ENCODE peak calls at places on chromosomes 1 and 21, in eight cellular contexts. D is Calu3, L is AG10803, Z is tibial artery, K is PC-3, E is fibroblast of mammary gland, P is dorsolateral prefrontal cortex, C is WERI-Rb-1. H is an unnamed sample.

GRCh38 chr1:34474566-34474965 is 280.3 kb upstream of the GJB5 start:
- DNase-seq in P (no peak), L (no peak), D (no peak), Z (no peak), K (no peak), E (no peak), C (no peak), H (no peak)

GRCh38 chr21:41957991-41958766 is 4.4 kb upstream of the C2CD2 start:
- DNase-seq in K (peak; percentile 99), P (peak; percentile 47), E (peak; percentile 98), Z (peak; percentile 89), C (peak; percentile 30), L (peak; percentile 90), D (peak; percentile 71), H (no peak)

GRCh38 chr1:21084111-21084510 is 92.6 kb downstream of the EIF4G3 start:
- DNase-seq in Z (no peak), P (no peak), C (peak; percentile 13), L (no peak), E (peak; percentile 14), D (no peak), K (no peak), H (no peak)

GRCh38 chr21:45254557-45254930 is 33.2 kb downstream of the POFUT2 start:
- DNase-seq in K (no peak), P (no peak), C (no peak), E (no peak), D (no peak), Z (no peak), L (no peak), H (no peak)

GRCh38 chr1:213051881-213052202 is 801 bp downstream of the RPS6KC1 start:
- DNase-seq in D (no peak), K (no peak), L (no peak), P (no peak), Z (no peak), C (no peak), E (no peak), H (no peak)

GRCh38 chr1:102872526-102872925 is 235.8 kb downstream of the COL11A1 start:
- DNase-seq in L (no peak), Z (no peak), D (no peak), E (no peak), C (no peak), P (no peak), K (no peak), H (no peak)

GRCh38 chr1:109116286-109116685 is 2.4 kb downstream of the ELAPOR1 start:
- DNase-seq in K (no peak), D (no peak), C (no peak), E (no peak), L (no peak), P (no peak), Z (no peak), H (no peak)

GRCh38 chr1:90821152-90821792 is 104.2 kb upstream of the BARHL2 start:
- DNase-seq in K (no peak), L (no peak), Z (no peak), D (peak; percentile 9), E (peak; percentile 38), P (no peak), C (no peak), H (no peak)

GRCh38 chr1:16073490-16074104 is at the start of gene FAM131C:
- DNase-seq in D (peak; percentile 51), K (peak; percentile 54), L (no peak), Z (no peak), C (no peak), P (no peak), E (no peak), H (no peak)

GRCh38 chr1:201640624-201641023 is 101.7 kb downstream of the NAV1 start:
- DNase-seq in D (no peak), L (peak; percentile 98), K (no peak), Z (no peak), C (no peak), P (no peak), E (peak; percentile 98), H (no peak)

GRCh38 chr1:1229770-1230169 is 2.0 kb downstream of the SDF4 start:
- DNase-seq in C (no peak), D (no peak), L (no peak), E (no peak), K (no peak), P (no peak), Z (no peak), H (no peak)

GRCh38 chr1:1232224-1232800 is at the start of gene B3GALT6:
- DNase-seq in L (no peak), Z (no peak), C (no peak), P (peak; percentile 14), K (no peak), E (no peak), D (no peak), H (no peak)

GRCh38 chr1:1228596-1229321 is 3.0 kb downstream of the SDF4 start:
- DNase-seq in L (no peak), K (no peak), C (no peak), P (no peak), D (no peak), E (no peak), Z (no peak), H (no peak)

GRCh38 chr1:1231400-1232223 is at the start of gene SDF4:
- DNase-seq in D (peak; percentile 94), K (peak; percentile 99), E (peak; percentile 94), L (peak; percentile 96), P (peak; percentile 94), C (peak; percentile 96), Z (peak; percentile 97), H (peak; percentile 97)

DNA sequence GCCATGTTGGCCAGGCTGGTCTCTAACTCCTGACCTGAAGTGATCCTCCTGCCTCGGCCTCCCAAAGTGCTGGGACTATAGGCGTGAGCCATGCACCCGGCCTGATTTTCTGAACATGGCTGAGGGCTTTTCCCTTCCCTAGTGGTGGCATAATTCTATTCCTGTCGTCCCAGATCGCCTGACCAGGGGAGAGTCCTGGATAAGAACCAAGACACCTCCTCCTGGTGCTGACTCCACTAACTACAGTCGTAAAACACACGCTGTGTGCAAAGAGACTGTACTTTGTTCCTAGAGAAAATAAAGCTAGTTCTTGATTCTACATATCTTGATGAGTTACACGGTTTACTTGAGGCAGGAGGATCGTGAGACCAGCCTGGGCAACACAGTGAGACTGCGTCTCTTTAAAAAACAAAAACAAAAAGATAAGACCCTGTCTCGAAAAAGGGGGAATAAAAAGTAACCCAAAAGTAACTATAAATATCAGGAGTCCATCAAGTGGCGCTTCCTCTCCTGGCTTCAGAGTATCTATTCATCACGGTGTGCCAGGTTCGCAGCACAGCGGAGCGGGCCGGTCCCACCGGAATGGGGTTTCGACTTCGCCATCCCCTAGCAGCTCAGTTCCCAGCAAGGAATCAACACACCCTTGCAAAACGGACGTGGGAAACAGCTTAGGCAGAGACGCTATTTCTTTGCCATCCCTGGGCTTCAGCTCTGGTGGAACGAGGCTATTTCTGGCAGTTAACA is 973 bp downstream of the SDF4 start:
- DNase-seq in E (peak; percentile 86), K (peak; percentile 81), L (peak; percentile 73), P (no peak), C (no peak), D (no peak), Z (no peak), H (no peak)
- TF ChIP-seq CTCF in E (peak; percentile 48), K (peak; percentile 55), L (peak; percentile 48), P (no peak), C (no peak), D (no peak), Z (no peak), H (peak; percentile 47)

DNA sequence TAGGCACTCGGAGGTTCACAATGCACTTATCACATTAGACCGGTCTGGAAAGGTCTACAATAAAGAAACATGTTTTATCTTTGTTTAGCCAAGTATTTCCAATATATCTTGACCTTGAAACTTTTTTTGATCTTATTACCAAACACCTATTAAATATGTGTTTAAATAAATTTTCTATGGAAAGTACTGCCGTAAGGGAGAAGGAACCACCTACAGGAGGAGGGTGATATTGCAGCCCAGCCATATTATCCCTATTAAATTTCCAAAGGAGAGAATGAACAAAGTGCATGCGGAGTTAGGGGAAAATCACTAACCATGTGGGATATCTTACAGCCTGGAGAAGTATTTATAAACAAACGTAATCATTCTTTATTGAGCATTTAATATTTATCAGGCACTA is 14.5 kb downstream of the BRINP2 start:
- DNase-seq in D (peak; percentile 36), L (no peak), K (peak; percentile 52), Z (no peak), C (peak; percentile 33), P (no peak), E (peak; percentile 26), H (no peak)
- TF ChIP-seq CTCF in D (peak; percentile 40), L (peak; percentile 53), K (peak; percentile 64), Z (no peak), C (peak; percentile 47), P (peak; percentile 37), E (peak; percentile 66), H (peak; percentile 73)

DNA sequence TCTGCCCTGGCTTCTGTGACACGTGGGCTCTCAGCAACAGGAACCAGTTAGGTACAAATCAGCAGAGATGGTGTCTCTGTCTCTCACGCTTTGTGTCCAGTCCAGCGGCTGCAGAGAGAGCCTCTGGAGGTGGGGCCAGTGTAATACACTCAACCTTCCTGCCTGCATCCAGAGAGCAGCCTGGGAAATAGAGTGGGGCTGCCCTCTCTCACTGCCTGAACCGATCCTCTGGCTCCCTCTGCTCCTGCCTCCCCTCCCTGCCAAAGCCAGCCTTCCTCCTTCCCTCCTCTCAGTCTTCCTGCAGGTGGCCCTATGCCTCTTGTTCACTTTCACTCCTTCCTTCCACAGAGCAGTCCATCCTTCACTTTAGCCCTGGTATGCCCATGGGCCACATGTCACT is at the start of gene ZNF648:
- DNase-seq in E (no peak), C (no peak), Z (no peak), K (no peak), D (peak; percentile 16), P (no peak), L (no peak), H (no peak)
- TF ChIP-seq CTCF in E (no peak), C (no peak), Z (no peak), K (no peak), D (no peak), P (no peak), L (no peak), H (peak; percentile 24)

GRCh38 chr1:80155371-80155770 is 1148.8 kb upstream of the ADGRL4 start:
- DNase-seq in L (no peak), K (peak; percentile 34), P (no peak), Z (no peak), D (peak; percentile 6), C (peak; percentile 22), E (peak; percentile 21), H (no peak)
- TF ChIP-seq CTCF in L (peak; percentile 4), K (peak; percentile 48), P (no peak), Z (no peak), D (no peak), C (peak; percentile 52), E (peak; percentile 32), H (peak; percentile 54)

DNA sequence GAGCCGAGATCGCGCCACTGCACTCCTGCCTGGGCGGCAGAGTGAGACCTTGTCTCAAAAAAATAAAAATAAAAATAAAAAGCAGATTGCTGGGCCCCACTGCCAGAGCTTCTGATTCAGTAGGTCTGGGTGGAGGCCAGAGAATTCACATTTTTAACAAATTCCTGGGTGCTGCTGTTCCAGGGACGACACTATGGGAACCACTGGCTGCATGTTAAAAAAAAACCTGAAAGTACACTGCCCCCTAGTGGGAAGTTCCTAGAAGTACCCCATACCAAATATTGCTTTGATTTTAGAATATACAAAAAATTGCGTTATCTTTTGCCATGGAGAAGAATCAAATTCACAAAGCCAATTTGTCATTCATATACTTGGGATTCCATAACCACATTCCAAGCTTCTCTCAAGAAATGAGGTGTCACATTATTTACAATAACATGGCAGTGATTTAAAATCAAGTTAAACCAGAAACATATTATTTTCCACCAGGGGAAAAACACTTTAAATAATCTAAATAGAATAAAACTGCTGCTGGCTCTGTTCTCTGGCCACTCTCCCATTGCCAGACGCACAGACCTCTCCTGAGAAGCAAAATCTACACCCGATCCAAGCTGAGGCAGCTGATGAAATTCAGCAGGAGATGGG is 27.4 kb downstream of the SYF2 start:
- DNase-seq in E (peak; percentile 70), L (peak; percentile 90), Z (no peak), P (no peak), C (no peak), K (peak; percentile 65), D (no peak), H (no peak)
- TF ChIP-seq CTCF in E (peak; percentile 69), L (peak; percentile 73), Z (peak; percentile 74), P (peak; percentile 88), C (peak; percentile 43), K (peak; percentile 78), D (no peak), H (peak; percentile 93)